ENCODE peak calls at places on chromosomes 13 and 19, in six cellular contexts. One of them, this sample, is unnamed.

GRCh38 chr19:558770-559439 is 13.5 kb upstream of the BSG start:
- DNase-seq in DMS 273 treated with DMSO at 0.1 percent for 48 hours: no peak
- DNase-seq in NCI-H774: no peak
- DNase-seq in thoracic aorta: no peak
- DNase-seq in CD4-positive, alpha-beta T cell: no peak
- DNase-seq in small intestine: no peak
- DNase-seq in this sample: no peak

GRCh38 chr19:4368128-4368820 is 24.9 kb downstream of the MPND start:
- DNase-seq in DMS 273 treated with DMSO at 0.1 percent for 48 hours: no peak
- DNase-seq in thoracic aorta: no peak
- DNase-seq in CD4-positive, alpha-beta T cell: no peak
- DNase-seq in NCI-H774: no peak
- DNase-seq in small intestine: no peak
- DNase-seq in this sample: no peak

GRCh38 chr19:40576181-40576584 is 490 bp upstream of the SHKBP1 start:
- DNase-seq in DMS 273 treated with DMSO at 0.1 percent for 48 hours: no peak
- DNase-seq in thoracic aorta: no peak
- DNase-seq in small intestine: no peak
- DNase-seq in NCI-H774: no peak
- DNase-seq in CD4-positive, alpha-beta T cell: no peak
- DNase-seq in this sample: no peak

GRCh38 chr13:76868451-76868850 is 17.8 kb downstream of the KCTD12 start:
- DNase-seq in small intestine: no peak
- DNase-seq in CD4-positive, alpha-beta T cell: no peak
- DNase-seq in DMS 273 treated with DMSO at 0.1 percent for 48 hours: peak; percentile 15
- DNase-seq in NCI-H774: no peak
- DNase-seq in thoracic aorta: no peak
- DNase-seq in this sample: no peak

GRCh38 chr13:42038661-42039456 is 9.6 kb upstream of the DGKH start:
- DNase-seq in NCI-H774: no peak
- DNase-seq in CD4-positive, alpha-beta T cell: no peak
- DNase-seq in small intestine: no peak
- DNase-seq in DMS 273 treated with DMSO at 0.1 percent for 48 hours: no peak
- DNase-seq in thoracic aorta: no peak
- DNase-seq in this sample: no peak

GRCh38 chr19:33325920-33326319 is 23.6 kb upstream of the CEBPA start:
- DNase-seq in NCI-H774: no peak
- DNase-seq in DMS 273 treated with DMSO at 0.1 percent for 48 hours: no peak
- DNase-seq in thoracic aorta: no peak
- DNase-seq in small intestine: no peak
- DNase-seq in CD4-positive, alpha-beta T cell: no peak
- DNase-seq in this sample: no peak

GRCh38 chr13:50079278-50080157 is 64.3 kb downstream of the KCNRG start:
- DNase-seq in DMS 273 treated with DMSO at 0.1 percent for 48 hours: no peak
- DNase-seq in NCI-H774: no peak
- DNase-seq in small intestine: peak; percentile 25
- DNase-seq in CD4-positive, alpha-beta T cell: no peak
- DNase-seq in thoracic aorta: no peak
- DNase-seq in this sample: no peak

GRCh38 chr13:113804703-113805430 is 45.8 kb downstream of the TMEM255B start:
- DNase-seq in thoracic aorta: no peak
- DNase-seq in DMS 273 treated with DMSO at 0.1 percent for 48 hours: no peak
- DNase-seq in small intestine: no peak
- DNase-seq in CD4-positive, alpha-beta T cell: no peak
- DNase-seq in NCI-H774: no peak
- DNase-seq in this sample: no peak

GRCh38 chr19:55459551-55459949 is 1.9 kb downstream of the ISOC2 start:
- DNase-seq in DMS 273 treated with DMSO at 0.1 percent for 48 hours: no peak
- DNase-seq in small intestine: no peak
- DNase-seq in CD4-positive, alpha-beta T cell: no peak
- DNase-seq in thoracic aorta: no peak
- DNase-seq in NCI-H774: no peak
- DNase-seq in this sample: no peak

This sample was measured in hepatocyte.